ENCODE peak calls at places on chromosomes 2 and 18, in four cellular contexts. N is heart left ventricle, V is WTC11, U is adrenal gland. K is an unnamed sample.

GRCh38 chr2:128324008-128324896 is 5.6 kb upstream of the HS6ST1 start:
- DNase-seq in U (no peak), V (peak), N (peak), K (no peak)

GRCh38 chr2:10048501-10049171 is 5.3 kb downstream of the KLF11 start:
- DNase-seq in V (no peak), N (no peak), U (no peak), K (no peak)

GRCh38 chr18:75173125-75173432 is 35.9 kb downstream of the PTGR3 start:
- DNase-seq in V (no peak), U (no peak), N (no peak), K (no peak)

GRCh38 chr18:57619881-57620280 is 1.8 kb downstream of the NARS1 start:
- DNase-seq in N (no peak), U (no peak), V (no peak), K (no peak)

GRCh38 chr2:128313076-128313836 is 5.4 kb downstream of the HS6ST1 start:
- DNase-seq in N (no peak), U (peak), V (peak), K (peak)

GRCh38 chr18:55406374-55407045 is 181.5 kb downstream of the TCF4 start:
- DNase-seq in U (no peak), N (no peak), V (no peak), K (no peak)

GRCh38 chr2:179671314-179671713 is 190.1 kb downstream of the ZNF385B start:
- DNase-seq in U (no peak), N (no peak), V (no peak), K (no peak)

GRCh38 chr2:132691556-132691955 is 21.6 kb upstream of the LYPD1 start:
- DNase-seq in V (no peak), N (no peak), U (no peak), K (no peak)

GRCh38 chr2:31429759-31430438 is 15.4 kb upstream of the XDH start:
- DNase-seq in U (no peak), N (no peak), V (no peak), K (no peak)

GRCh38 chr18:21508302-21508701 is 92.2 kb downstream of the ESCO1 start:
- DNase-seq in U (no peak), V (no peak), N (no peak), K (no peak)